ENCODE peak calls at places on chromosomes 13 and 19, in eight cellular contexts. T is body of pancreas, K is lower lobe of right lung, O is colonic mucosa, Y is mesendoderm, D is lung, U is heart right ventricle, L is IMR-90. A is an unnamed sample.

GRCh38 chr19:4781851-4782250 is 9.7 kb upstream of the FEM1A start:
- DNase-seq in O (no peak), L (no peak), T (no peak), K (no peak), D (no peak), Y (no peak), U (no peak), A (no peak)

GRCh38 chr13:30739646-30740642 is 4.6 kb downstream of the ALOX5AP start:
- DNase-seq in L (peak; percentile 95), D (no peak), Y (peak; percentile 83), O (no peak), T (peak; percentile 15), U (no peak), K (no peak), A (no peak)

GRCh38 chr13:79341202-79341601 is 64.9 kb downstream of the RBM26 start:
- DNase-seq in Y (no peak), T (no peak), U (no peak), O (no peak), L (no peak), D (no peak), K (no peak), A (no peak)

GRCh38 chr19:40549007-40549708 is 27.5 kb upstream of the SHKBP1 start:
- DNase-seq in K (peak; percentile 78), D (peak; percentile 58), U (peak; percentile 37), T (peak; percentile 62), Y (peak; percentile 91), L (peak; percentile 39), O (peak; percentile 61), A (peak; percentile 56)

GRCh38 chr13:46160474-46161066 is 21.4 kb downstream of the LCP1 start:
- DNase-seq in D (no peak), L (peak; percentile 54), U (peak; percentile 31), Y (peak; percentile 81), T (peak; percentile 35), K (no peak), O (no peak), A (peak; percentile 61)

GRCh38 chr19:963401-964022 is 20.6 kb upstream of the WDR18 start:
- DNase-seq in Y (peak; percentile 66), T (no peak), L (no peak), U (no peak), K (no peak), O (no peak), D (no peak), A (no peak)

GRCh38 chr19:45500918-45501729 is 2.9 kb downstream of the PPM1N start:
- DNase-seq in L (no peak), Y (no peak), U (no peak), K (no peak), T (no peak), D (no peak), O (no peak), A (no peak)

GRCh38 chr19:39514840-39515550 is at the start of gene SELENOV:
- DNase-seq in U (no peak), O (no peak), D (no peak), L (no peak), T (no peak), Y (peak; percentile 84), K (no peak), A (no peak)

GRCh38 chr13:60016229-60016628 is 147.5 kb downstream of the DIAPH3 start:
- DNase-seq in T (no peak), L (no peak), K (no peak), U (no peak), D (no peak), O (no peak), Y (no peak), A (no peak)

GRCh38 chr19:52936958-52937334 is 13.7 kb upstream of the ZNF888 start:
- DNase-seq in K (no peak), D (no peak), T (no peak), Y (no peak), U (no peak), L (no peak), O (peak; percentile 45), A (no peak)
- H3K4me1 ChIP-seq in K (peaks cover 28% of the 10 kb centered on the region), D (peaks cover 4% of the 10 kb centered on the region), T (peaks cover 59% of the 10 kb centered on the region), Y (no peaks in the 10 kb centered on the region), U (no peaks in the 10 kb centered on the region), L (no peaks in the 10 kb centered on the region), O (no peaks in the 10 kb centered on the region), A (peaks cover 4% of the 10 kb centered on the region)

DNA sequence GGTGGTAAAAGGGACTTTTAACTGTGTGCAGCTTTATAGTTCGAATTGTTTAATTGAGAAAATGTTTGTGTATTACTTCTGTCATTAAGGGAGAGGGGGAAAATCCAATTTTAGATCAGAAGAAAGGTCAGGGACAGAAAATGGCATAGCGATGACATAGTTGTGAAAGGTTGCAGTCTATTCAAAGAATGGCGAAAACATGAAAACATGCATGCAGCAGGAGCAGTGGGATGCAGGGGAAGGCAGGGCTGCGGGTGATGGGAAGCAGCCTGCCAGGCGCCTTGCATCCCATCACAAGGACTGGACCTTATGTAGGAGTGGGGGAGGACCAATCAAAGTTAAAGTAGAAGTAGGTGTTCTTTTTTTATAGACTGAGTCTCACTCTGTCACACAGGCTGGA is 125.9 kb downstream of the CDK8 start:
- DNase-seq in K (no peak), T (no peak), U (no peak), O (no peak), Y (peak; percentile 65), L (no peak), D (no peak), A (no peak)
- H3K4me1 ChIP-seq in K (no peaks in the 10 kb centered on the region), T (no peaks in the 10 kb centered on the region), U (no peaks in the 10 kb centered on the region), O (no peaks in the 10 kb centered on the region), Y (no peaks in the 10 kb centered on the region), L (peaks cover 2% of the 10 kb centered on the region), D (no peaks in the 10 kb centered on the region), A (no peaks in the 10 kb centered on the region)

DNA sequence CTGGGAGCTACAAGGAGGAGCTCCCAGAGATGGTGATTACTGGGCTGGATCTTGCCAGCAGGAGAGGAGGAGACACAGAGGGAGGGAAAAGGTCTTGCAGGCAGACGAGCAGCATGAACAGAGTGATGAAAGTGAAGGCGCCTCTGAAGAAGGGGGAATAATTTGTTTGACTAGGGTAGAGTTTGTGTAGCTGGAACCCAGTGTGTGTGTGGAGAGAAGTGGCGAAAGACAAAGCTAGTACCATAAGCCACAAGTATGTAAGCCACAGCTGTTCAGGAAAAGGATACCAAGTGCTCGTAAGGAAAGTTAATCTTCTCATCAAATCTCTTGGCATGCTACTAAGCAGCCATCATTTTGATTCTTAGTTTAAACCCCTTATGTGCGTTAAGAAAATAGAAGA is 5.4 kb downstream of the FLT1 start:
- DNase-seq in K (no peak), Y (peak; percentile 35), D (no peak), O (no peak), U (no peak), T (no peak), L (peak; percentile 45), A (no peak)
- H3K4me1 ChIP-seq in K (peaks cover 20% of the 10 kb centered on the region), Y (peaks cover 11% of the 10 kb centered on the region), D (peaks cover 15% of the 10 kb centered on the region), O (peaks cover 10% of the 10 kb centered on the region), U (peaks cover 55% of the 10 kb centered on the region), T (peaks cover 10% of the 10 kb centered on the region), L (peaks cover 7% of the 10 kb centered on the region), A (peaks cover 8% of the 10 kb centered on the region)

DNA sequence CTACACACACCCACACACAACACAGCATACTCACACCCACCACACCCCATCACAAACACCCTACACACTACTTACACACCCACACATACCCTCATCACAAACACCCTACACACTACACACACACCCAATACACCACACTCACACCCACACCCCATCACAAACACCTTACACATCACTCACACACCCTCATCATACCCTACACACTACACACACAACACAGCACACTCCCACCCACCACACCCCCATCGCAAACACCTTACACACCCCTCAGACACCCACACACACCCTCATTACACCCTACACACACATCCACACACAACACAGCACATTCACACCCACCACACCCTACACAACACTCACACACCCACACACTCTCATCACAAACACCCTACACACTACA is 15.8 kb downstream of the PEPD start:
- DNase-seq in L (no peak), Y (no peak), T (no peak), O (no peak), D (no peak), U (no peak), K (no peak), A (no peak)
- H3K4me1 ChIP-seq in L (no peaks in the 10 kb centered on the region), Y (no peaks in the 10 kb centered on the region), T (no peaks in the 10 kb centered on the region), O (no peaks in the 10 kb centered on the region), D (peaks cover 5% of the 10 kb centered on the region), U (peaks cover 24% of the 10 kb centered on the region), K (no peaks in the 10 kb centered on the region), A (no peaks in the 10 kb centered on the region)

GRCh38 chr19:47509170-47509847 is 5.6 kb downstream of the NAPA start:
- DNase-seq in Y (no peak), O (no peak), T (no peak), K (no peak), D (no peak), L (no peak), U (no peak), A (no peak)
- H3K4me1 ChIP-seq in Y (no peaks in the 10 kb centered on the region), O (peaks cover 12% of the 10 kb centered on the region), T (peaks cover 82% of the 10 kb centered on the region), K (peaks cover 81% of the 10 kb centered on the region), D (peaks cover 50% of the 10 kb centered on the region), L (peaks cover 18% of the 10 kb centered on the region), U (peaks cover 91% of the 10 kb centered on the region), A (peaks cover 30% of the 10 kb centered on the region)

GRCh38 chr19:11578342-11579142 is 1.1 kb upstream of the ACP5 start:
- DNase-seq in Y (peak; percentile 47), D (peak; percentile 72), U (peak; percentile 54), T (peak; percentile 64), K (peak; percentile 92), O (peak; percentile 74), L (no peak), A (peak; percentile 44)

GRCh38 chr19:11576186-11576585 is 1.3 kb downstream of the ACP5 start:
- DNase-seq in Y (no peak), D (no peak), U (no peak), K (peak; percentile 66), O (no peak), T (no peak), L (no peak), A (no peak)

GRCh38 chr19:11581740-11582139 is 4.3 kb upstream of the ACP5 start:
- DNase-seq in Y (no peak), D (no peak), U (no peak), O (no peak), T (peak; percentile 10), L (peak; percentile 52), K (no peak), A (peak; percentile 60)

GRCh38 chr19:11577451-11578341 is at the start of gene ACP5:
- DNase-seq in T (no peak), L (no peak), D (no peak), Y (peak; percentile 37), O (no peak), K (peak; percentile 63), U (no peak), A (no peak)

DNA sequence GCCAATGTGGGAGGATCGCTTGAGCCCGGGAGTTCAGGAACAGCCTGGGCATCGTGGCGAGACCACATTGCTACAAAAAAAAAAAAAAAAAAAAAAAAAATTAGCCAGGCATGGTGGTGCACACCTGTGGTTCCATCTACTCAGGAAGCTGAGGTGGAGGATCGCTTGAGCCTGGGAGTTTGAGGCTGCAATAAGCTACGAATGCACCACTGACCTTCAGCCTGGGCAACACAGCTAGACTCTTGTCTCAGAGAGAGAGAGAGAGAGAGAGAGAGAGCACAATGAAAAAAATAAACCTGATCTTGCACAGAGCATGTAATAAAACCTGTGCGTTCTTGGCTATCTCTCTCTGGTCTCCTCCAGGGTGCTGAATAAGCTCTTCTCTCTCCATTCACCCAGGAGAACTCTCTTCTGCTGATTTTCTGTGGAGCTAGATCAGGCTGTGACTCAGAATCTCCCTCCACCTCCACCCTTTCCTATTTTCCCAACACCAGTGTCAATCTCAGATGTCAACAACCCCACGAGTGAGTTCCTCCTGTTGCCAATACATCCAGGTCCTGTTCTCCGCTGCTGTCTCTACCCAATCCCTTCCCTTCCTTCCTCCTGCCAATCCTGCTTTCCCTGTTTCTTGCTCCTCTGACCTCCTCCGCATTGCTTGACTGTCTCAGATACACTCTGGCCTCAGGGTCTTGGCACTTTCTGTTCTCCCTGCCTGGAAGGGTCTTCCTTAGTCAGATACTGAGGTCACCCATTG is 3.4 kb upstream of the ACP5 start:
- DNase-seq in K (no peak), O (no peak), Y (no peak), D (no peak), U (no peak), T (peak; percentile 37), L (peak; percentile 8), A (no peak)
- H3K4me1 ChIP-seq in K (peaks cover 72% of the 10 kb centered on the region), O (no peaks in the 10 kb centered on the region), Y (no peaks in the 10 kb centered on the region), D (peaks cover 11% of the 10 kb centered on the region), U (peaks cover 6% of the 10 kb centered on the region), T (peaks cover 31% of the 10 kb centered on the region), L (peaks cover 4% of the 10 kb centered on the region), A (peaks cover 36% of the 10 kb centered on the region)

A was measured in naive thymus-derived CD4-positive, alpha-beta T cell.